ENCODE peak calls at places on chromosome 16, in four cellular contexts. J, L, Y and R are unnamed samples.

GRCh38 chr16:57260294-57260929 is 15.4 kb downstream of the ARL2BP start:
- DNase-seq in Y (peak), J (peak), L (peak), R (peak)

GRCh38 chr16:52743702-52744101 is 196.8 kb upstream of the TOX3 start:
- DNase-seq in Y (no peak), L (no peak), J (no peak), R (no peak)

GRCh38 chr16:72092832-72093447 is 480 bp downstream of the TXNL4B start:
- DNase-seq in L (peak), J (peak), Y (no peak), R (no peak)

GRCh38 chr16:68985855-68986254 is 119.6 kb upstream of the HAS3 start:
- DNase-seq in Y (no peak), J (no peak), L (no peak), R (no peak)

GRCh38 chr16:55047903-55048497 is 117.3 kb downstream of the IRX5 start:
- DNase-seq in L (no peak), Y (no peak), J (no peak), R (no peak)

GRCh38 chr16:49431040-49431439 is 57.4 kb downstream of the C16orf78 start:
- DNase-seq in J (no peak), Y (no peak), L (no peak), R (no peak)

GRCh38 chr16:77062878-77063566 is 128.0 kb upstream of the MON1B start:
- DNase-seq in Y (no peak), J (no peak), L (no peak), R (no peak)

GRCh38 chr16:49959552-49960277 is 65.3 kb upstream of the CNEP1R1 start:
- DNase-seq in L (no peak), Y (no peak), J (no peak), R (no peak)

GRCh38 chr16:6644916-6645315 is 687.7 kb upstream of the RBFOX1 start:
- DNase-seq in L (no peak), Y (no peak), J (no peak), R (no peak)

GRCh38 chr16:70429888-70430666 is 8.8 kb downstream of the ST3GAL2 start:
- DNase-seq in J (no peak), Y (no peak), L (no peak), R (no peak)

GRCh38 chr16:51048544-51048943 is 102.5 kb downstream of the SALL1 start:
- DNase-seq in J (peak), L (no peak), Y (no peak), R (no peak)

GRCh38 chr16:56938664-56939513 is 6.9 kb downstream of the HERPUD1 start:
- DNase-seq in L (no peak), J (no peak), Y (no peak), R (no peak)

GRCh38 chr16:89155184-89155679 is 16.3 kb upstream of the CDH15 start:
- DNase-seq in J (no peak), L (no peak), Y (no peak), R (no peak)

GRCh38 chr16:69393898-69394849 is 8.4 kb upstream of the TERF2 start:
- DNase-seq in J (no peak), Y (no peak), L (no peak), R (no peak)

GRCh38 chr16:86924537-86924936 is 346.2 kb downstream of the FOXL1 start:
- DNase-seq in Y (no peak), L (no peak), J (no peak), R (no peak)

GRCh38 chr16:9033125-9033830 is 58.2 kb upstream of the HAPSTR1 start:
- DNase-seq in Y (no peak), J (peak), L (peak), R (peak)

DNA sequence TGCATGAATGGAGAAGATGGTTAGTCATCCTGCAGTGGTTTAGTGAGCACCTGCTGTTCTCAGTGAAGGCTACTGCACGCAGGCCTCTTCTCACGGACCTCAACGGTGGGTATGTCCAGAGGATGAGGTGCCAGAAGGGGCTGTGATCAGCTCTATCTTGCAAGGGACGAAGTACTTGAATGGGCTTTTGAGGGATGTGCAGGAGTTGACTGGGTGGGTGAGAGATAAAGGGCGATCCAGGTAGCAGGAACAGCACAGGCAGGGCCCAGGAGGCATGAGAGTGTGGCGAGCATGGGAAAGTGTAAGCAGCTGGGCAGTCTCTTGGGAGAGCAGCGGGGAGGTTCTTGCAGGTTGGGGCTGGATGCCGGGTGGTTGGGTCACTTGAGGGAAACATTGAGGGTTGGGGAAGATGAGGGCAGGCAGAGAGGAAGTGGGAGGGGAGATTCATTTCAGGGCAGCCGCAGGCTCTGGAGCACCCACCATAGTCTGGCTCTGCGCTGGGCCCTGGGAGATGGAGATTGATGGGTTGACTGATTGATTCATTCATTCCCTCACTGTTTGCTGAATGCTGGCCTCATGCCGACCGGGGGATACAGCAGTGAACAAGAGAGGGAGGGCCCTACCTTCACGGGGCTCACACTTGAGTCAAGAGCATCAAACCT is 115.1 kb upstream of the CIBAR2 start:
- DNase-seq in J (no peak), L (no peak), Y (no peak), R (no peak)
- H2AK5ac ChIP-seq in J (no peak), L (peak), Y (no peak), R (no peak)

DNA sequence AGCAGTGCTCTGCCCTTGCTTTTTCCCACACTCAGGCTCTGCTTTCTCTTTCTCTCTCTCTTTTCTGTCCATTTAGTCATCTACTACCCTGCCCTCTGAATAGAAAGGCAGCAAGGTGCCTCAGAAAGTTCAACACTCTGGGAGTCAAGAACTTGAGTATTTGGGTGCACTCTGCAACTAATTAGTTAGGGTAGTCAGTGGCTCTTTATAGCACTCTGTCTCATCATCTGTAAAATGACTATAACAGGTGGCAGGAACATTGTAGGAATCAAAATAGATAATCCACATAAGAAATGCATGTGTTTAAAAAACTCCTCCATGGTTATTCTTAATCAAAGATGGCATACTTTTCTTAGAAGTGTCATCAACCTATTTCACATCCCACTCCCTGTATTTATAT is 7.2 kb downstream of the OR2C1 start:
- DNase-seq in L (no peak), Y (no peak), J (no peak), R (no peak)
- H2AK5ac ChIP-seq in L (no peak), Y (no peak), J (no peak), R (no peak)

GRCh38 chr16:78259883-78260282 is 160.4 kb downstream of the WWOX start:
- DNase-seq in L (no peak), Y (no peak), J (peak), R (no peak)
- H2AK5ac ChIP-seq in L (no peak), Y (no peak), J (no peak), R (no peak)

GRCh38 chr16:80903616-80904015 is 99.2 kb upstream of the CDYL2 start:
- DNase-seq in L (no peak), Y (no peak), J (no peak), R (no peak)

GRCh38 chr16:80902306-80903154 is 98.1 kb upstream of the CDYL2 start:
- DNase-seq in L (no peak), Y (no peak), J (no peak), R (no peak)

GRCh38 chr16:80896778-80897177 is 92.4 kb upstream of the CDYL2 start:
- DNase-seq in L (no peak), Y (no peak), J (no peak), R (no peak)

GRCh38 chr16:80899804-80900592 is 95.6 kb upstream of the CDYL2 start:
- DNase-seq in L (no peak), Y (no peak), J (no peak), R (no peak)

GRCh38 chr16:80900593-80900954 is 96.2 kb upstream of the CDYL2 start:
- DNase-seq in J (no peak), L (no peak), Y (no peak), R (no peak)
- H2AK5ac ChIP-seq in J (no peak), L (no peak), Y (no peak), R (no peak)

DNA sequence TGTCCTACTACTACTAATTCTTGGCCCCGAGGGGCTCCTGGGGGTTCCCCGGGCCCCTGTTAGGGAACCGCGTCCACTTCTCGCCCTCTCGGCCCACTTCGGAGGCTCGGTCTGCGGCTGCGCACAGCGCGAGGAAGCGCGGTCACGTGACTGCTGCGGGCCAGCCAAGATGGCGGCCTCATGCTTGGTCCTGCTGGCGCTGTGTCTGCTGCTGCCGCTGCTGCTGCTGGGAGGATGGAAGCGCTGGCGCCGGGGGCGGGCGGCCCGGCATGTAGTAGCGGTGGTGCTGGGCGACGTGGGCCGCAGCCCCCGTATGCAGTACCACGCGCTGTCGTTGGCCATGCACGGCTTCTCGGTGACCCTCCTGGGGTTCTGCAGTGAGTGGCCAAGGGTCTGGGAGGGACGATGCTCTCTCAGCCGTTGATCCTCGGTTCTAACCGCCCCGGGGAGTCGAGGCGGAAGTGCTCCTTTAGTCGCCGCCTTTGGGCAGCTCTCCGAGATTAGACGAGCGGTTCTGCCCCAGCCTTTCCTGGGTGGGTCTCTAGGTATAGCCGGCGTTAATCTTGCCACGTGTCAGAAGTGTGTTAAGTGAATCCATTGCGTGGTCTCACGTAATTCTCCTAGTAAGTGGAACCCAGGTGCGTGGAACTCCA is at the start of gene ALG1:
- DNase-seq in Y (no peak), L (peak), J (peak), R (peak)
- H2AK5ac ChIP-seq in Y (no peak), L (no peak), J (peak), R (no peak)

DNA sequence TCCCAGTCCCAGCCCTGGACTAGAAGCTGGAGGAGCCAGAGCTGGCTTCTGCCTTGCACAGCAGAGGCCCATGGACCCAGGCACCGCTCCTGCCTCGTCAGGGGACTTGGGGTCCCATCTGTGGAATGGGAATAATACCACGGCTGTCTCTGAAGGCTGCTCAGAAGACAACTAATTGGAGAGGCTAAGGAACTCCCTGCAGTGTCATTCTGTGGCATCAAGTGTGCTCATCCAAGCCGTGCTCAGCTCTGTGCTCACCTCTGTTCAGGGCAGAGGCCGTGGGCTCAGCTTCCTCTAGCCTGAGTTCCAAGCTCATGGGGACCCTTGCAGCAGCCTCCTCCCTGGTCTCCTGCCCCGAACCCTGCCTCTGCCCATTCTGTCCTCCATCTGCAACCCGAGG is 31.8 kb downstream of the BEAN1 start:
- DNase-seq in Y (no peak), J (no peak), L (no peak), R (no peak)
- H2AK5ac ChIP-seq in Y (no peak), J (no peak), L (peak), R (no peak)

DNA sequence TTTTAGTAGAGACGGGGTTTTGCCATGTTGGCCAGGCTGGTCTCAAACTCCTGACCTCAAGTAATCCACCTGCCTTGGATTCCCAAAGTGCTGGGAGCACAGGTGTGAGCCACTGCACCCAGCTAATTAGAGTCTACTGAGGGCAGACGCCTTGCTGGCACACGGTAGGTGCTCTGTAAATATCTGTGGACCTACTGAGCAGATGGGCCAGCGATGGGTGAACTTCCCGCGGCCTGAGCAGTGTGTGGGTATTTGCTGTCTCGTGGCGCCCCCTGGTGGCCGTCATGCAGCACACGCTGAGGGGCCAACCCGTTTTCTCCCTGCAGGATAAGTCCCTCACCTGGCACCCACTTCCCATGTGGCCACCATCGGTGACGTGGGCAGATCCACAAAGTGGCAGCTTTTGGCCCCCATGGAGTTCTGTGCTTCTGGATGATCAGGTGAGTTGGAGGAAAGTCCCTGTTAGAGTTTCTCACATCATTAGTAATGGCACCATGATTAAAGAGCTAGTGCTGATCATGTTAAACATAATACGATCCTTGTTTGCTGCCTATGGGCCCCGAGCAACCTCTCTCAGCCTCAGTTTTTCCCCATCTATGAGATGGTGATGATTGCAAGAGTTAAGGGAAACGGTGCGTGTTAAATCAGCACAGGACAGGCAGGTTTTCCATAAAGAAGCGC is 40.7 kb downstream of the ZDHHC7 start:
- DNase-seq in L (peak), Y (peak), J (peak), R (peak)
- H2AK5ac ChIP-seq in L (no peak), Y (no peak), J (no peak), R (no peak)

DNA sequence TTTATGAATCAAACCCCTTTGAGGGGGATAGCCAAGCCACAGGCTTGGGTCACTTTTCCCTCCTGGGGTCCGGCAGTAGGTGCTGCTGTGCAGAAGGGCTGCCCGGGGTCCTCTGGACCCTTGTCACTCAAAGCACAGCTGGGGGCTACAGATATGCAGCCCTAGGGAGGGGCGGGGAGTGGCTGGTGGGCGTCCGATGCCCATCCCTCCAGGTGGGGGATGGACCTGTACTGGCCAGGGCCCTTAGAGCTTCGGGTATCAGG is 598 bp downstream of the VASN start:
- DNase-seq in J (no peak), Y (no peak), L (no peak), R (no peak)
- H2AK5ac ChIP-seq in J (no peak), Y (no peak), L (peak), R (no peak)